ENCODE peak calls at places on chromosomes 1 and 21, in five cellular contexts. O, L, A, R and F are unnamed samples.
A peak's percentile ranks its signal among the peaks of the same experiment; 100 is the strongest.

GRCh38 chr1:75366595-75366994 is 232.4 kb downstream of the LHX8 start:
- DNase-seq in O (no peak), L (no peak), R (no peak), A (no peak), F (no peak)

GRCh38 chr1:234515821-234516241 is 36.9 kb upstream of the TARBP1 start:
- DNase-seq in A (no peak), R (no peak), L (no peak), O (no peak), F (no peak)

GRCh38 chr1:55639051-55639450 is 423.9 kb upstream of the USP24 start:
- DNase-seq in L (no peak), R (no peak), O (no peak), A (no peak), F (no peak)

GRCh38 chr1:207808911-207809555 is 57.2 kb downstream of the CD46 start:
- DNase-seq in A (no peak), O (no peak), R (no peak), L (no peak), F (no peak)

GRCh38 chr1:205706601-205707502 is 26.5 kb upstream of the SLC45A3 start:
- DNase-seq in L (no peak), O (no peak), R (no peak), A (no peak), F (no peak)

GRCh38 chr1:239898067-239898730 is 193.5 kb upstream of the FMN2 start:
- DNase-seq in L (peak; percentile 88), A (no peak), O (peak; percentile 24), R (peak; percentile 78), F (peak; percentile 86)

GRCh38 chr21:14361958-14362357 is 21.0 kb downstream of the HSPA13 start:
- DNase-seq in R (no peak), O (no peak), A (no peak), L (no peak), F (no peak)

GRCh38 chr1:86925742-86926141 is 11.3 kb downstream of the HS2ST1 start:
- DNase-seq in L (no peak), R (no peak), O (no peak), A (no peak), F (no peak)

GRCh38 chr1:244833734-244834595 is 1.5 kb upstream of the COX20 start:
- DNase-seq in A (peak; percentile 33), O (peak; percentile 80), R (peak; percentile 65), L (peak; percentile 87), F (peak; percentile 60)

GRCh38 chr1:27360159-27361043 is 6.4 kb downstream of the MAP3K6 start:
- DNase-seq in A (peak; percentile 91), L (peak; percentile 92), O (no peak), R (peak; percentile 52), F (no peak)

GRCh38 chr1:75472971-75473603 is 137.8 kb downstream of the SLC44A5 start:
- DNase-seq in A (no peak), L (no peak), O (no peak), R (no peak), F (no peak)

GRCh38 chr21:42039470-42039901 is 29.3 kb upstream of the ZBTB21 start:
- DNase-seq in A (no peak), L (peak; percentile 43), R (no peak), O (no peak), F (no peak)

GRCh38 chr21:45309069-45309521 is 21.4 kb upstream of the POFUT2 start:
- DNase-seq in R (peak; percentile 70), O (no peak), A (peak; percentile 89), L (peak; percentile 86), F (peak; percentile 47)

GRCh38 chr1:31771891-31772668 is 7.9 kb upstream of the ADGRB2 start:
- DNase-seq in L (no peak), O (no peak), R (no peak), A (peak; percentile 85), F (no peak)

GRCh38 chr1:165075725-165076370 is 280.7 kb downstream of the LMX1A start:
- DNase-seq in O (no peak), L (no peak), R (no peak), A (no peak), F (no peak)

GRCh38 chr1:229229721-229230135 is 41.2 kb upstream of the RAB4A start:
- DNase-seq in A (no peak), O (no peak), L (no peak), R (peak; percentile 40), F (peak; percentile 76)

GRCh38 chr1:78339490-78339889 is 151.3 kb upstream of the PTGFR start:
- DNase-seq in O (no peak), L (no peak), R (no peak), A (no peak), F (no peak)

GRCh38 chr1:40651138-40651857 is 14.2 kb downstream of the RIMS3 start:
- DNase-seq in O (no peak), A (no peak), L (peak; percentile 25), R (peak; percentile 75), F (peak; percentile 62)

GRCh38 chr1:91283421-91283726 is 121.3 kb downstream of the HFM1 start:
- DNase-seq in A (no peak), R (no peak), O (no peak), L (no peak), F (no peak)

GRCh38 chr1:197367631-197368030 is 99.6 kb downstream of the CRB1 start:
- DNase-seq in A (no peak), O (no peak), R (no peak), L (no peak), F (no peak)

GRCh38 chr1:220391426-220391825 is 119.2 kb upstream of the RAB3GAP2 start:
- DNase-seq in O (no peak), L (no peak), R (no peak), A (no peak), F (no peak)

GRCh38 chr1:40532844-40533424 is 1.5 kb downstream of the ZNF684 start:
- DNase-seq in O (peak; percentile 50), A (no peak), R (peak; percentile 21), L (no peak), F (no peak)

GRCh38 chr21:40393091-40393490 is 453.9 kb downstream of the DSCAM start:
- DNase-seq in O (no peak), L (no peak), R (no peak), A (no peak), F (no peak)

DNA sequence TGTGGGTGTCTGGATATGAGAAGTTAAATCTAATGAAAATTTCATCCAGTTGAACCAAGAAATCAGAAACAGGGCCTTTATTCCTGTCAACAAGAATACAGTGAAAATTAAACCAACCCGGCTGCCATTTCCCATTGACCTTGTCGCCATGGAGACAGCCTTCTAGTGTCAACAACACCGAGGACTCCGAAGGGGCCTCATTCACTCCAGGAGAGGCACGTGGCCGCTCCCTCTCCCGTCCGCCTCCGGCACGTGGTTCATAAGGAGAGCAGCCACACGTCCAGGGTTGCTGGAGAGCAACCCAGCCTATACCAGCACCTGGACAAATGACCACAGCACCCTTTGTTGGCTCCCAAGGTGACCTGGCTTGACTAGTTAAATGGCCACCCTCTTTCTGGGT is 120.3 kb upstream of the VAMP3 start:
- DNase-seq in L (no peak), O (no peak), R (no peak), A (peak; percentile 79), F (peak; percentile 57)
- H3K4me1 ChIP-seq in L (no peaks in the 10 kb centered on the region), O (no peaks in the 10 kb centered on the region), R (no peaks in the 10 kb centered on the region), A (peaks cover 26% of the 10 kb centered on the region), F (peaks cover 8% of the 10 kb centered on the region)

GRCh38 chr1:221888218-221888617 is 146.3 kb upstream of the DUSP10 start:
- DNase-seq in O (no peak), R (no peak), A (no peak), L (no peak), F (no peak)
- TF ChIP-seq POLR2AphosphoS5 in O (no peak), R (no peak), A (no peak), L (no peak), F (no peak)

GRCh38 chr1:182381962-182382819 is 9.4 kb downstream of the GLUL start:
- DNase-seq in A (no peak), R (no peak), O (no peak), L (no peak), F (no peak)
- TF ChIP-seq POLR2A in A (no peak), R (no peak), O (no peak), L (no peak), F (no peak)

GRCh38 chr1:228084797-228085196 is 2.3 kb downstream of the ARF1 start:
- DNase-seq in O (no peak), R (no peak), A (no peak), L (peak; percentile 47), F (no peak)
- H3K4me1 ChIP-seq in O (peaks cover 11% of the 10 kb centered on the region), R (peaks cover 70% of the 10 kb centered on the region), A (peaks cover 74% of the 10 kb centered on the region), L (peaks cover 65% of the 10 kb centered on the region), F (peaks cover 77% of the 10 kb centered on the region)

GRCh38 chr1:25904942-25905679 is 1.1 kb downstream of the STMN1 start:
- DNase-seq in O (peak; percentile 78), R (peak; percentile 95), A (peak; percentile 98), L (peak; percentile 98), F (peak; percentile 95)
- TF ChIP-seq POLR2AphosphoS5 in O (no peak), R (no peak), A (no peak), L (peak; percentile 39), F (no peak)

DNA sequence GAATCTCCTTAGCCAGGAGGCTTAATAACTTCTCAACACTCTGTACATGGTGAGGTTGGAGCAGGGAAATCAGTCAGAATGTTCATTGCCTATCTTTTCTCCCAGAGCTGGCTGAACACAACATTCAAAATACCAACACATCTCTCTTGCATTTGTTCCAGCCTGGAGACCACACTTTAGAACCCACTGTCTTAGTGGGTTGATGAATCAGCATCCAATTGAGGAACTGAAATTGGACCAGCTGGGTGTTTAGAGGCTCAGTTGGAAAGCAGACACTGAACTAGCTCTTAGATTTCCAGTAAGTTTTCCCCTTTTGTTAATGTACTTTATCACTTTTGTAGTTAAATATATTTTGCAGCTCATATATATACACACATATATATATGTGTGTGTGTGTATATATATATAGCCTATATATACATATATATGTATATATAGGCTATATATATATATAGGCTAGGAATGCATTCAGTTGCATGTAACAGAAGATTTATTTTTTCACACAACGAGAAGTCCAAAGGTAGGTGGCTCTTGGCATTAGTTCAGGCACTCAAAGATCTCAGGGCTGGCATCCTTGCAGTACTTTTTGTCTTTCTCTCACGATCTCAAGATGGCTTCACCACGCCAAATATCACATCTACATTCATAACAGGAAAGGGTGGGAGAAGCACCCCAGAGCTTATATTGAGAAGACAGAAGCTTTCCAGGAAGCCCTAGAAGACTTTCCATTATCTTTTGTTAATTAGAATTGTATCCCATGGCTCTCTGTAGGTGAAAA is 35.0 kb upstream of the HUNK start:
- DNase-seq in R (no peak), L (no peak), O (no peak), A (no peak), F (no peak)
- TF ChIP-seq POLR2A in R (no peak), L (no peak), O (no peak), A (no peak), F (no peak)

GRCh38 chr1:203518541-203518940 is 24.6 kb downstream of the OPTC start:
- DNase-seq in L (no peak), A (no peak), O (no peak), R (no peak), F (no peak)
- H3K4me1 ChIP-seq in L (peaks cover 3% of the 10 kb centered on the region), A (peaks cover 5% of the 10 kb centered on the region), O (peaks cover 9% of the 10 kb centered on the region), R (peaks cover 7% of the 10 kb centered on the region), F (peaks cover 22% of the 10 kb centered on the region)

GRCh38 chr1:34759472-34760357 is at the start of gene GJB4:
- DNase-seq in R (no peak), A (no peak), O (no peak), L (peak; percentile 42), F (no peak)
- TF ChIP-seq POLR2AphosphoS5 in R (no peak), A (no peak), O (peak; percentile 53), L (no peak), F (no peak)